ENCODE peak calls at places on chromosomes 5 and 9, in seven cellular contexts. V is RPMI8226; M is iPS-NIHi11; N is cerebellar cortex; D is CD4-positive, CD25-positive, alpha-beta regulatory T cell; Y is NCI-H1436; U is AG04449. W is an unnamed sample.

GRCh38 chr9:111948958-111949357 is 52.3 kb downstream of the UGCG start:
- DNase-seq in V (no peak), M (no peak), N (no peak), D (no peak), Y (no peak), U (no peak), W (no peak)

GRCh38 chr5:51468196-51468595 is 84.9 kb downstream of the ISL1 start:
- DNase-seq in V (no peak), M (no peak), N (no peak), D (no peak), Y (no peak), U (no peak), W (peak)

GRCh38 chr9:91117959-91118651 is 243.6 kb downstream of the AUH start:
- DNase-seq in V (peak), M (peak), N (peak), D (no peak), Y (peak), U (peak), W (peak)

GRCh38 chr5:118857700-118858099 is 130.6 kb downstream of the DTWD2 start:
- DNase-seq in V (no peak), M (no peak), N (no peak), D (no peak), Y (no peak), U (no peak), W (no peak)

GRCh38 chr5:149317281-149318048 is 27.8 kb upstream of the GRPEL2 start:
- DNase-seq in V (peak), M (peak), N (peak), D (peak), Y (peak), U (no peak), W (peak)

GRCh38 chr5:178359738-178360137 is 127.1 kb upstream of the PHYKPL start:
- DNase-seq in V (no peak), M (no peak), N (no peak), D (no peak), Y (no peak), U (no peak), W (no peak)

GRCh38 chr5:131258733-131259132 is 5.1 kb upstream of the CDC42SE2 start:
- DNase-seq in V (no peak), M (no peak), N (no peak), D (no peak), Y (no peak), U (no peak), W (no peak)

GRCh38 chr5:150000990-150001659 is 586 bp downstream of the HMGXB3 start:
- DNase-seq in V (peak), M (peak), N (peak), D (peak), Y (no peak), U (no peak), W (peak)

GRCh38 chr9:91420471-91421021 is 3.1 kb downstream of the NFIL3 start:
- DNase-seq in V (no peak), M (no peak), N (no peak), D (no peak), Y (no peak), U (no peak), W (peak)

GRCh38 chr9:87259543-87259942 is 238.1 kb upstream of the DAPK1 start:
- DNase-seq in V (no peak), M (no peak), N (no peak), D (no peak), Y (peak), U (no peak), W (no peak)

GRCh38 chr9:2039294-2040180 is 24.4 kb downstream of the SMARCA2 start:
- DNase-seq in V (no peak), M (no peak), N (no peak), D (no peak), Y (no peak), U (no peak), W (no peak)

GRCh38 chr9:18906656-18907395 is 126.2 kb downstream of the SAXO1 start:
- DNase-seq in V (peak), M (no peak), N (no peak), D (no peak), Y (no peak), U (no peak), W (peak)

GRCh38 chr9:130112244-130113151 is 58.8 kb downstream of the GPR107 start:
- DNase-seq in V (no peak), M (no peak), N (no peak), D (no peak), Y (peak), U (no peak), W (no peak)

GRCh38 chr5:95178046-95178651 is 106.7 kb downstream of the MCTP1 start:
- DNase-seq in V (peak), M (peak), N (no peak), D (no peak), Y (peak), U (peak), W (peak)

GRCh38 chr9:96654450-96655197 is 493 bp downstream of the PRXL2C start:
- DNase-seq in V (peak), M (peak), N (peak), D (peak), Y (peak), U (no peak), W (peak)

GRCh38 chr5:179125789-179126505 is 65.8 kb downstream of the ZNF354C start:
- DNase-seq in V (no peak), M (no peak), N (no peak), D (no peak), Y (no peak), U (no peak), W (no peak)

GRCh38 chr5:137114529-137114928 is 384.6 kb downstream of the SPOCK1 start:
- DNase-seq in V (no peak), M (no peak), N (no peak), D (no peak), Y (no peak), U (peak), W (peak)

GRCh38 chr9:34381323-34381722 is 4.6 kb upstream of the MYORG start:
- DNase-seq in V (no peak), M (no peak), N (no peak), D (no peak), Y (peak), U (no peak), W (no peak)

GRCh38 chr5:2534251-2534650 is 217.2 kb downstream of the IRX2 start:
- DNase-seq in V (no peak), M (no peak), N (no peak), D (no peak), Y (no peak), U (no peak), W (no peak)

GRCh38 chr9:33942471-33943083 is 106.1 kb downstream of the UBAP2 start:
- DNase-seq in V (no peak), M (no peak), N (no peak), D (no peak), Y (no peak), U (peak), W (peak)

GRCh38 chr5:88394531-88395185 is 126.0 kb upstream of the TMEM161B start:
- DNase-seq in V (no peak), M (no peak), N (no peak), D (no peak), Y (no peak), U (no peak), W (no peak)

GRCh38 chr5:127993476-127993875 is 90.1 kb upstream of the SLC12A2 start:
- DNase-seq in V (no peak), M (no peak), N (no peak), D (no peak), Y (no peak), U (no peak), W (no peak)

GRCh38 chr9:87342743-87343142 is 154.9 kb upstream of the DAPK1 start:
- DNase-seq in V (no peak), M (no peak), N (no peak), D (no peak), Y (no peak), U (no peak), W (peak)

GRCh38 chr5:89265511-89266169 is 382.7 kb upstream of the MEF2C start:
- DNase-seq in V (no peak), M (no peak), N (no peak), D (no peak), Y (no peak), U (peak), W (peak)

GRCh38 chr9:7879551-7880245 is 80.1 kb upstream of the DMAC1 start:
- DNase-seq in V (no peak), M (peak), N (no peak), D (no peak), Y (no peak), U (no peak), W (no peak)

GRCh38 chr9:6230037-6230778 is 14.6 kb downstream of the IL33 start:
- DNase-seq in V (no peak), M (no peak), N (no peak), D (no peak), Y (no peak), U (no peak), W (peak)

GRCh38 chr9:84845956-84846355 is 176.4 kb downstream of the NTRK2 start:
- DNase-seq in V (no peak), M (no peak), N (no peak), D (no peak), Y (no peak), U (no peak), W (no peak)

GRCh38 chr5:113487779-113488644 is at the start of gene MCC:
- DNase-seq in V (peak), M (peak), N (peak), D (no peak), Y (peak), U (peak), W (peak)

GRCh38 chr5:62521319-62521718 is 57.3 kb upstream of the LRRC70 start:
- DNase-seq in V (peak), M (no peak), N (no peak), D (no peak), Y (no peak), U (no peak), W (no peak)

GRCh38 chr5:1726469-1726865 is 73.2 kb downstream of the MRPL36 start:
- DNase-seq in V (no peak), M (no peak), N (no peak), D (no peak), Y (no peak), U (no peak), W (no peak)

GRCh38 chr5:96657068-96657467 is 5.1 kb upstream of the CAST start:
- DNase-seq in V (peak), M (no peak), N (no peak), D (peak), Y (no peak), U (peak), W (peak)

GRCh38 chr9:34072410-34072809 is 23.7 kb upstream of the UBAP2 start:
- DNase-seq in V (no peak), M (peak), N (no peak), D (no peak), Y (no peak), U (no peak), W (no peak)

GRCh38 chr5:109688999-109689739 is 558 bp upstream of the MAN2A1 start:
- DNase-seq in V (peak), M (peak), N (peak), D (peak), Y (peak), U (no peak), W (peak)

GRCh38 chr9:75369989-75370388 is 281.7 kb downstream of the OSTF1 start:
- DNase-seq in V (no peak), M (no peak), N (no peak), D (no peak), Y (no peak), U (no peak), W (no peak)

GRCh38 chr5:9156282-9156681 is 389.6 kb downstream of the SEMA5A start:
- DNase-seq in V (peak), M (peak), N (peak), D (no peak), Y (no peak), U (no peak), W (peak)

GRCh38 chr9:123216387-123216786 is 52.0 kb downstream of the STRBP start:
- DNase-seq in V (no peak), M (no peak), N (no peak), D (no peak), Y (no peak), U (no peak), W (no peak)

GRCh38 chr9:33813712-33814641 is 3.0 kb upstream of the UBE2R2 start:
- DNase-seq in V (peak), M (peak), N (peak), D (no peak), Y (peak), U (no peak), W (peak)

W was measured in EL.